ENCODE peak calls at places on chromosomes 7 and 10, in five cellular contexts. Z is lower lobe of right lung, I is endothelial cell of umbilical vein, U is astrocyte, W is right atrium auricular region. Y is an unnamed sample. For H3K4me1, the result is how much of the 10 kb centered on the place peaks cover.

GRCh38 chr10:32943854-32944661 is 14.0 kb downstream of the ITGB1 start:
- DNase-seq in Z (peak), I (no peak), U (no peak), W (no peak), Y (peak)

GRCh38 chr7:110373514-110374258 is 717.2 kb upstream of the LRRN3 start:
- DNase-seq in Z (no peak), I (no peak), U (peak), W (no peak), Y (no peak)

GRCh38 chr7:39911167-39911566 is 38.9 kb upstream of the CDK13 start:
- DNase-seq in Z (no peak), I (no peak), U (no peak), W (no peak), Y (no peak)

GRCh38 chr10:132520147-132520811 is 17.3 kb upstream of the INPP5A start:
- DNase-seq in Z (peak), I (no peak), U (peak), W (no peak), Y (no peak)

GRCh38 chr10:127040756-127041155 is 135.5 kb downstream of the DOCK1 start:
- DNase-seq in Z (no peak), I (no peak), U (no peak), W (no peak), Y (no peak)

GRCh38 chr10:8489823-8490222 is 435.3 kb downstream of the GATA3 start:
- DNase-seq in Z (no peak), I (no peak), U (no peak), W (no peak), Y (no peak)

GRCh38 chr10:93413252-93413689 is 68.9 kb downstream of the MYOF start:
- DNase-seq in Z (no peak), I (peak), U (no peak), W (peak), Y (no peak)

GRCh38 chr7:137731436-137731835 is 115.3 kb downstream of the DGKI start:
- DNase-seq in Z (no peak), I (no peak), U (peak), W (no peak), Y (no peak)

GRCh38 chr7:96219382-96220130 is 102.3 kb downstream of the SLC25A13 start:
- DNase-seq in Z (no peak), I (peak), U (peak), W (no peak), Y (no peak)

GRCh38 chr7:126685018-126685573 is 567.6 kb downstream of the GRM8 start:
- DNase-seq in Z (peak), I (no peak), U (no peak), W (no peak), Y (no peak)

GRCh38 chr7:140242057-140243031 is 65.6 kb upstream of the KDM7A start:
- DNase-seq in Z (peak), I (peak), U (no peak), W (no peak), Y (peak)
- H3K4me3 ChIP-seq in Z (no peak), I (no peak), U (no peak), W (no peak), Y (no peak)

GRCh38 chr10:70742537-70743429 is 42.4 kb downstream of the TBATA start:
- DNase-seq in Z (peak), I (peak), U (peak), W (no peak), Y (peak)
- H3K27ac ChIP-seq in Z (peak), I (no peak), U (no peak), W (no peak), Y (no peak)

GRCh38 chr7:149869291-149869650 is 4.5 kb upstream of the ATP6V0E2 start:
- DNase-seq in Z (no peak), I (no peak), U (no peak), W (peak), Y (peak)
- H3K4me1 ChIP-seq in Z (under half), I (under half), U (under half), W (under half), Y (under half)

DNA sequence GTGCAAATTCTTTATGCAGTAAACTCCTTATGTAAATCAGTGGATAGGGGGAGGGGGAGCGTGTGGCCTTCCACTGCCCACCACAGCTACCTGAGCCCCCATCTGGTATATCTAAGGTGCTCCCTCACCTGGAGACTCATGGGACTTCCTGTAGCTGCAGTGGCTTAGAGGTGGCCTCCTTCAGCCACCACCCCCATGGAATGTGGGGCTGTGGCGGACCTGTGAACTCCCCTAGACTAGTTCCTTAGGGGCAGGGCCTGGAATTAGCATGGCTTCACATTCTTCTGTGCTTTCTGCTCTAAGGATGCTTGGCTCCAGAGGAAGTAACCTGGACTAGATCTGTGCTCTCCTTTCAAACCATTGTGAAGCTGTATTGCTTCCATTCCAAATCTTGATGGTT is 550.5 kb upstream of the COBL start:
- DNase-seq in Z (no peak), I (no peak), U (no peak), W (no peak), Y (no peak)
- H3K4me3 ChIP-seq in Z (no peak), I (no peak), U (no peak), W (no peak), Y (no peak)

GRCh38 chr7:34066968-34067367 is 161.6 kb downstream of the BMPER start:
- DNase-seq in Z (no peak), I (no peak), U (no peak), W (no peak), Y (no peak)
- H3K27ac ChIP-seq in Z (no peak), I (no peak), U (no peak), W (no peak), Y (no peak)